ENCODE peak calls at places on chromosomes 3 and 15, in ten cellular contexts. R is tibial artery, M is fibroblast of pulmonary artery, W is nephron progenitor cell, Y is psoas muscle, K is RPMI7951, C is left ventricle myocardium inferior, H is ELF-1, G is amniotic stem cell, A is colonic mucosa. B is an unnamed sample.

GRCh38 chr15:80464952-80465645 is 60.9 kb downstream of the ARNT2 start:
- DNase-seq in M (no peak), A (no peak), R (no peak), W (no peak), K (no peak), H (no peak), G (no peak), Y (no peak), C (no peak), B (no peak)

GRCh38 chr3:12107071-12107713 is 51.5 kb downstream of the TIMP4 start:
- DNase-seq in K (peak), G (no peak), R (no peak), W (no peak), A (no peak), H (no peak), Y (no peak), C (no peak), M (no peak), B (peak)

GRCh38 chr3:168093229-168093628 is 2.5 kb downstream of the GOLIM4 start:
- DNase-seq in H (no peak), Y (no peak), K (peak), G (no peak), M (no peak), A (no peak), C (no peak), W (no peak), R (no peak), B (no peak)

GRCh38 chr15:101159096-101159935 is 92.5 kb downstream of the CHSY1 start:
- DNase-seq in R (no peak), G (no peak), W (no peak), K (no peak), Y (no peak), M (no peak), A (no peak), H (no peak), C (no peak), B (no peak)

GRCh38 chr3:30289751-30290150 is 316.6 kb upstream of the TGFBR2 start:
- DNase-seq in W (no peak), Y (no peak), K (peak), H (no peak), A (no peak), C (no peak), R (no peak), M (no peak), G (no peak), B (no peak)

GRCh38 chr3:158731938-158732855 is at the start of gene RARRES1:
- DNase-seq in Y (peak), K (peak), A (peak), G (peak), W (peak), H (peak), C (peak), M (peak), R (peak), B (peak)

GRCh38 chr3:111368061-111368460 is 173.9 kb upstream of the CD96 start:
- DNase-seq in G (no peak), K (no peak), R (no peak), A (no peak), Y (no peak), W (no peak), H (no peak), C (no peak), M (no peak), B (no peak)

GRCh38 chr15:60172147-60172546 is 168.0 kb downstream of the FOXB1 start:
- DNase-seq in R (no peak), C (no peak), W (no peak), H (no peak), A (no peak), Y (no peak), M (no peak), G (no peak), K (no peak), B (no peak)

GRCh38 chr3:146593776-146594175 is 11.4 kb downstream of the PLSCR5 start:
- DNase-seq in A (no peak), C (no peak), G (no peak), W (no peak), K (no peak), M (no peak), H (no peak), Y (no peak), R (no peak), B (no peak)

GRCh38 chr3:43879166-43879565 is 188.4 kb downstream of the ABHD5 start:
- DNase-seq in A (no peak), G (no peak), R (no peak), C (no peak), H (peak), M (peak), K (no peak), Y (no peak), W (peak), B (no peak)

GRCh38 chr3:180570238-180570637 is 31.7 kb upstream of the TTC14 start:
- DNase-seq in Y (no peak), M (no peak), R (no peak), C (no peak), W (no peak), G (no peak), A (no peak), H (no peak), K (no peak), B (no peak)

GRCh38 chr3:134029734-134030381 is at the start of gene SLCO2A1:
- DNase-seq in M (peak), Y (no peak), G (no peak), R (peak), K (peak), A (peak), H (no peak), W (peak), C (peak), B (no peak)

GRCh38 chr3:187498211-187498610 is 130.0 kb downstream of the RTP4 start:
- DNase-seq in A (no peak), H (no peak), G (no peak), Y (no peak), C (no peak), R (no peak), M (no peak), W (no peak), K (no peak), B (no peak)

GRCh38 chr15:63891763-63892123 is 58.0 kb upstream of the HERC1 start:
- DNase-seq in R (no peak), Y (no peak), W (peak), G (no peak), H (no peak), A (no peak), M (no peak), K (no peak), C (no peak), B (no peak)

GRCh38 chr3:60010778-60011177 is 961.0 kb upstream of the CFAP20DC start:
- DNase-seq in H (no peak), A (peak), R (no peak), W (no peak), K (no peak), Y (no peak), G (no peak), M (no peak), C (no peak), B (no peak)

B was measured in cerebellar cortex.